ENCODE peak calls at places on chromosome 3, in six cellular contexts. R is H1, I is HepG2, J is K562, D is GM12878, S is SK-N-SH. O is an unnamed sample.

GRCh38 chr3:66200147-66200546 is 20.7 kb upstream of the SLC25A26 start:
- DNase-seq in S (no peak), I (no peak), R (no peak), D (no peak), J (no peak), O (no peak)

GRCh38 chr3:167497903-167498302 is 24.1 kb upstream of the SERPINI2 start:
- DNase-seq in D (no peak), I (no peak), S (no peak), J (no peak), R (no peak), O (no peak)

GRCh38 chr3:53168175-53168923 is 7.3 kb downstream of the PRKCD start:
- DNase-seq in R (no peak), I (no peak), S (no peak), D (no peak), J (no peak), O (peak)

GRCh38 chr3:136177876-136178275 is 18.3 kb downstream of the MSL2 start:
- DNase-seq in S (no peak), I (no peak), R (no peak), D (no peak), J (no peak), O (no peak)

GRCh38 chr3:187276397-187277128 is 15.0 kb downstream of the MASP1 start:
- DNase-seq in I (peak), J (no peak), R (no peak), S (no peak), D (no peak), O (no peak)

GRCh38 chr3:46899151-46900006 is 21.9 kb downstream of the PTH1R start:
- DNase-seq in R (no peak), D (no peak), J (no peak), I (no peak), S (no peak), O (no peak)

GRCh38 chr3:71797455-71797854 is 12.5 kb upstream of the PROK2 start:
- DNase-seq in I (no peak), D (no peak), R (no peak), J (no peak), S (no peak), O (no peak)

GRCh38 chr3:126113238-126113555 is 29.3 kb upstream of the SLC41A3 start:
- DNase-seq in J (no peak), D (no peak), I (no peak), S (no peak), R (peak), O (no peak)

GRCh38 chr3:65713016-65713415 is 325.7 kb downstream of the MAGI1 start:
- DNase-seq in J (no peak), D (no peak), S (no peak), R (no peak), I (no peak), O (peak)

GRCh38 chr3:98750520-98750919 is 12.6 kb upstream of the ST3GAL6 start:
- DNase-seq in D (no peak), R (no peak), I (peak), S (no peak), J (no peak), O (no peak)

GRCh38 chr3:45553469-45553974 is 41.0 kb upstream of the LIMD1 start:
- DNase-seq in J (peak), R (no peak), S (peak), I (no peak), D (no peak), O (peak)

GRCh38 chr3:45551214-45552010 is 43.1 kb upstream of the LIMD1 start:
- DNase-seq in J (peak), I (peak), D (no peak), R (no peak), S (no peak), O (no peak)

GRCh38 chr3:45554001-45554691 is 40.4 kb upstream of the LIMD1 start:
- DNase-seq in J (peak), R (no peak), S (no peak), D (peak), I (no peak), O (no peak)

GRCh38 chr3:45552031-45552772 is 42.3 kb upstream of the LIMD1 start:
- DNase-seq in D (no peak), I (no peak), J (no peak), S (no peak), R (no peak), O (no peak)

GRCh38 chr3:45552773-45553371 is 41.7 kb upstream of the LIMD1 start:
- DNase-seq in D (no peak), R (no peak), I (no peak), J (no peak), S (no peak), O (no peak)
- TF ChIP-seq GABPA in D (no peak), R (no peak), I (no peak), J (no peak), S (no peak), O (no peak)

GRCh38 chr3:148955544-148956346 is 35.6 kb upstream of the GYG1 start:
- DNase-seq in R (peak), I (peak), D (no peak), J (no peak), S (peak), O (peak)
- TF ChIP-seq GABPA in R (no peak), I (no peak), D (no peak), J (no peak), S (no peak), O (no peak)

DNA sequence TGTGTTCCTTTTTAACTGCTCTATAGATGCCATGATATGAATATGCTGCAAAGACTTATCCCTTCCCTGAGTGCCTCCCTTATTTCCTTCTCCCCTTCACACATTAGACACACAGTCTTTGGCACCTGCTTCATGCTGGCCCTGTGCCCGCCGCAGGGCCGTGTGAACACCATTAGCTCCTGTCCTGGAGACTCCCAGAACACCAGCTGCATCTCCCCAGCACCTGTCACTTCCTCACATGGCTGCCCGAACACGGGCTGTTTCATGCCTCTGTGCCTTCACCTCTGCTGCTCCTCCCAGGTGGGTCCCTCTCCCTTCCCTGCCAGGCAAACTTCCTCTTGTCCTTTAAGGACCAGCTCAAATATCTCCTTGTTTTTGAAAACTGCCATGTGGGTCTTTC is 40.5 kb upstream of the SEC13 start:
- DNase-seq in S (no peak), J (no peak), D (no peak), I (no peak), R (no peak), O (no peak)
- TF ChIP-seq GABPA in S (no peak), J (no peak), D (no peak), I (no peak), R (no peak), O (no peak)

GRCh38 chr3:104960579-104960978 is 406.1 kb upstream of the ALCAM start:
- DNase-seq in J (no peak), R (no peak), D (no peak), S (no peak), I (no peak), O (no peak)
- TF ChIP-seq GABPA in J (no peak), R (no peak), D (no peak), S (no peak), I (no peak), O (no peak)

GRCh38 chr3:150035400-150035799 is 64.7 kb upstream of the PFN2 start:
- DNase-seq in D (no peak), I (no peak), J (no peak), S (no peak), R (no peak), O (no peak)
- TF ChIP-seq GABPA in D (no peak), I (no peak), J (no peak), S (no peak), R (no peak), O (no peak)